ENCODE peak calls at places on chromosomes 6 and 20, in seven cellular contexts. K is ascending aorta; D is cardiac muscle cell; W is effector CD4-positive, alpha-beta T cell; M is GM13976; S is anterior cingulate cortex; O is activated CD4-positive, alpha-beta T cell treated with anti-CD3 and anti-CD28 coated beads for 24 hours. J is an unnamed sample.

GRCh38 chr20:35192071-35192872 is 20.4 kb downstream of the PROCR start:
- DNase-seq in K (no peak), D (peak), W (no peak), M (no peak), S (no peak), O (no peak), J (no peak)

GRCh38 chr6:110859335-110859792 is 15.2 kb upstream of the AMD1 start:
- DNase-seq in K (no peak), D (no peak), W (no peak), M (peak), S (no peak), O (no peak), J (no peak)

GRCh38 chr6:88499845-88500699 is 333.9 kb upstream of the CNR1 start:
- DNase-seq in K (no peak), D (no peak), W (no peak), M (peak), S (no peak), O (no peak), J (no peak)

GRCh38 chr6:169145991-169146501 is 107.6 kb downstream of the THBS2 start:
- DNase-seq in K (no peak), D (peak), W (no peak), M (no peak), S (no peak), O (no peak), J (no peak)

GRCh38 chr20:57066126-57066900 is 200.1 kb downstream of the BMP7 start:
- DNase-seq in K (no peak), D (no peak), W (no peak), M (no peak), S (no peak), O (no peak), J (no peak)

GRCh38 chr6:43181942-43182860 is at the start of gene CUL9:
- DNase-seq in K (no peak), D (peak), W (peak), M (peak), S (peak), O (peak), J (peak)

GRCh38 chr6:13331516-13332348 is 3.4 kb upstream of the TBC1D7 start:
- DNase-seq in K (no peak), D (peak), W (no peak), M (peak), S (no peak), O (no peak), J (no peak)

GRCh38 chr6:107355659-107356058 is 103.7 kb downstream of the PDSS2 start:
- DNase-seq in K (no peak), D (no peak), W (no peak), M (no peak), S (no peak), O (no peak), J (no peak)

GRCh38 chr6:33587529-33588215 is 7.6 kb upstream of the BAK1 start:
- DNase-seq in K (no peak), D (no peak), W (no peak), M (no peak), S (no peak), O (no peak), J (no peak)

GRCh38 chr6:42402184-42402583 is 49.5 kb downstream of the TRERF1 start:
- DNase-seq in K (no peak), D (peak), W (no peak), M (peak), S (no peak), O (peak), J (peak)

GRCh38 chr6:76697585-76697984 is 625.1 kb upstream of the IMPG1 start:
- DNase-seq in K (no peak), D (peak), W (no peak), M (no peak), S (no peak), O (no peak), J (no peak)

GRCh38 chr6:132122871-132123270 is 171.7 kb upstream of the CCN2 start:
- DNase-seq in K (no peak), D (peak), W (no peak), M (no peak), S (peak), O (no peak), J (no peak)

GRCh38 chr20:32577023-32577422 is 8.1 kb downstream of the NOL4L start:
- DNase-seq in K (no peak), D (no peak), W (no peak), M (no peak), S (no peak), O (no peak), J (no peak)

GRCh38 chr20:703426-703825 is 27.8 kb upstream of the SCRT2 start:
- DNase-seq in K (no peak), D (no peak), W (no peak), M (no peak), S (no peak), O (no peak), J (no peak)

GRCh38 chr20:50558483-50558925 is 48.3 kb downstream of the PTPN1 start:
- DNase-seq in K (no peak), D (peak), W (no peak), M (no peak), S (no peak), O (no peak), J (no peak)

GRCh38 chr20:25532015-25532751 is 53.1 kb downstream of the NINL start:
- DNase-seq in K (peak), D (no peak), W (no peak), M (no peak), S (peak), O (no peak), J (no peak)

GRCh38 chr6:46927066-46927465 is 5.3 kb upstream of the ADGRF5 start:
- DNase-seq in K (no peak), D (no peak), W (no peak), M (no peak), S (no peak), O (no peak), J (no peak)

GRCh38 chr20:59032713-59033059 is 551 bp upstream of the ATP5F1E start:
- DNase-seq in K (no peak), D (peak), W (no peak), M (no peak), S (no peak), O (no peak), J (no peak)

GRCh38 chr6:52992980-52993379 is 2.1 kb downstream of the GSTA4 start:
- DNase-seq in K (no peak), D (peak), W (no peak), M (no peak), S (no peak), O (no peak), J (no peak)